ENCODE peak calls at places on chromosomes 2 and 18, in eight cellular contexts. H, C, K, F, N, J, L and Z are unnamed samples.

GRCh38 chr2:201257381-201257940 is 2.9 kb upstream of the CASP8 start:
- DNase-seq in J (no peak), K (no peak), F (no peak), C (no peak), H (no peak), L (no peak), N (no peak), Z (no peak)

GRCh38 chr2:137467246-137467862 is 496.9 kb upstream of the HNMT start:
- DNase-seq in J (peak), C (no peak), F (peak), L (peak), K (peak), H (peak), N (no peak), Z (no peak)

GRCh38 chr2:53575606-53576360 is 191.8 kb upstream of the CHAC2 start:
- DNase-seq in C (no peak), F (no peak), H (peak), L (no peak), N (peak), K (no peak), J (no peak), Z (no peak)

GRCh38 chr2:186575302-186575701 is 14.6 kb upstream of the ITGAV start:
- DNase-seq in K (peak), L (no peak), N (peak), J (peak), C (no peak), H (no peak), F (peak), Z (peak)

GRCh38 chr2:26988165-26988879 is 17.9 kb downstream of the MAPRE3 start:
- DNase-seq in H (no peak), C (no peak), L (no peak), N (peak), F (peak), K (no peak), J (no peak), Z (peak)

GRCh38 chr18:60372598-60372997 is at the start of gene MC4R:
- DNase-seq in N (peak), H (peak), F (peak), K (no peak), C (no peak), L (no peak), J (peak), Z (peak)

GRCh38 chr2:60100034-60100433 is 453.4 kb downstream of the BCL11A start:
- DNase-seq in N (no peak), L (no peak), K (no peak), H (no peak), F (no peak), J (no peak), C (no peak), Z (no peak)

GRCh38 chr2:160255401-160255800 is 55.3 kb upstream of the ITGB6 start:
- DNase-seq in J (no peak), C (no peak), L (no peak), H (no peak), K (no peak), N (no peak), F (no peak), Z (no peak)

GRCh38 chr2:238240761-238241711 is 1.2 kb upstream of the HES6 start:
- DNase-seq in K (peak), H (peak), J (no peak), N (peak), C (no peak), F (no peak), L (peak), Z (no peak)

GRCh38 chr2:80473806-80474205 is 169.3 kb upstream of the LRRTM1 start:
- DNase-seq in F (no peak), N (no peak), C (no peak), J (no peak), L (no peak), K (no peak), H (no peak), Z (no peak)

GRCh38 chr2:103959174-103960125 is 894.5 kb upstream of the POU3F3 start:
- DNase-seq in J (no peak), K (no peak), C (no peak), F (no peak), N (no peak), L (peak), H (peak), Z (no peak)

GRCh38 chr2:30155889-30156658 is 9.3 kb downstream of the YPEL5 start:
- DNase-seq in K (no peak), C (no peak), H (no peak), F (no peak), N (no peak), L (no peak), J (no peak), Z (no peak)